ENCODE peak calls at places on chromosome 19, in nine cellular contexts. V is activated naive CD8-positive, alpha-beta T cell treated with anti-CD3 and anti-CD28 coated beads, Interleukin-2, amount 50 U/mL, for 16 hours; G is lower leg skin; E is activated CD8-positive, alpha-beta memory T cell treated with anti-CD3 and anti-CD28 coated beads for 1 hour; S is activated CD4-positive, alpha-beta T cell treated with anti-CD3 and anti-CD28 coated beads, Interleukin-2, amount 50 U/mL, for 24 hours; B is SW 1271; R is fibroblast of lung; W is activated gamma-delta T cell treated with Interleukin-2 at 50 U/mL for 16 hours; L is stimulated activated CD4-positive, alpha-beta T cell treated with anti-CD3 and anti-CD28 coated beads, TNF-alpha, amount 100 ng/mL, for 24 hours. Q is an unnamed sample.

GRCh38 chr19:756232-756631 is 5.3 kb downstream of the MISP start:
- DNase-seq in V (no peak), G (no peak), E (no peak), S (no peak), B (no peak), R (peak; percentile 66), W (no peak), L (peak; percentile 27), Q (peak; percentile 29)

GRCh38 chr19:45253396-45254027 is 2.4 kb downstream of the MARK4 start:
- DNase-seq in V (no peak), G (no peak), E (no peak), S (no peak), B (no peak), R (peak; percentile 39), W (no peak), L (no peak), Q (peak; percentile 78)

GRCh38 chr19:45443462-45444317 is 20.0 kb upstream of the ERCC1 start:
- DNase-seq in V (no peak), G (peak; percentile 95), E (no peak), S (no peak), B (peak; percentile 85), R (peak; percentile 78), W (peak; percentile 30), L (peak; percentile 63), Q (peak; percentile 92)

GRCh38 chr19:6010107-6010506 is 32.2 kb upstream of the RANBP3 start:
- DNase-seq in V (no peak), G (no peak), E (no peak), S (no peak), B (no peak), R (no peak), W (no peak), L (no peak), Q (no peak)

GRCh38 chr19:44718441-44719261 is 19.7 kb downstream of the CEACAM16 start:
- DNase-seq in V (no peak), G (no peak), E (no peak), S (no peak), B (peak; percentile 27), R (peak; percentile 73), W (no peak), L (no peak), Q (peak; percentile 91)

GRCh38 chr19:54415208-54415900 is at the start of gene TTYH1:
- DNase-seq in V (no peak), G (no peak), E (peak; percentile 31), S (no peak), B (no peak), R (no peak), W (peak; percentile 20), L (no peak), Q (no peak)

GRCh38 chr19:55481148-55482127 is 3.5 kb upstream of the NAT14 start:
- DNase-seq in V (no peak), G (no peak), E (no peak), S (no peak), B (no peak), R (no peak), W (no peak), L (no peak), Q (no peak)

GRCh38 chr19:53357821-53358581 is 7.5 kb upstream of the ZNF525 start:
- DNase-seq in V (no peak), G (no peak), E (no peak), S (no peak), B (no peak), R (no peak), W (no peak), L (no peak), Q (no peak)